ENCODE peak calls at places on chromosomes 16 and 17, in four cellular contexts. Y, Q, P and A are unnamed samples.

GRCh38 chr17:27628376-27628775 is 2.6 kb upstream of the LGALS9 start:
- DNase-seq in Y (no peak), Q (no peak), P (no peak), A (no peak)

GRCh38 chr16:81625544-81626152 is 153.4 kb upstream of the PLCG2 start:
- DNase-seq in Y (no peak), Q (no peak), P (no peak), A (no peak)

GRCh38 chr16:46950009-46950408 is 23.5 kb downstream of the DNAJA2 start:
- DNase-seq in Y (no peak), Q (no peak), P (no peak), A (no peak)

GRCh38 chr17:69918164-69918563 is 156.9 kb upstream of the KCNJ16 start:
- DNase-seq in Y (no peak), Q (no peak), P (no peak), A (no peak)

GRCh38 chr16:72689851-72690250 is 358.1 kb downstream of the ZFHX3 start:
- DNase-seq in Y (no peak), Q (no peak), P (no peak), A (no peak)

GRCh38 chr16:10932959-10933710 is 9.1 kb downstream of the DEXI start:
- DNase-seq in Y (no peak), Q (no peak), P (no peak), A (no peak)

GRCh38 chr16:66409156-66409555 is 17.9 kb upstream of the BEAN1 start:
- DNase-seq in Y (no peak), Q (no peak), P (no peak), A (no peak)

GRCh38 chr16:29916979-29917378 is 9.0 kb downstream of the KCTD13 start:
- DNase-seq in Y (no peak), Q (no peak), P (no peak), A (no peak)

GRCh38 chr17:82830249-82830661 is 9.6 kb downstream of the ZNF750 start:
- DNase-seq in Y (no peak), Q (no peak), P (no peak), A (no peak)

GRCh38 chr16:694187-694862 is 4.1 kb upstream of the WDR24 start:
- DNase-seq in Y (peak), Q (no peak), P (peak), A (no peak)

GRCh38 chr16:48165961-48166578 is 10.3 kb upstream of the ABCC12 start:
- DNase-seq in Y (no peak), Q (no peak), P (no peak), A (no peak)

GRCh38 chr16:8155275-8155674 is 435.0 kb downstream of the TMEM114 start:
- DNase-seq in Y (no peak), Q (no peak), P (no peak), A (no peak)

GRCh38 chr16:57268804-57269800 is 15.4 kb downstream of the PLLP start:
- DNase-seq in Y (peak), Q (no peak), P (no peak), A (no peak)

DNA sequence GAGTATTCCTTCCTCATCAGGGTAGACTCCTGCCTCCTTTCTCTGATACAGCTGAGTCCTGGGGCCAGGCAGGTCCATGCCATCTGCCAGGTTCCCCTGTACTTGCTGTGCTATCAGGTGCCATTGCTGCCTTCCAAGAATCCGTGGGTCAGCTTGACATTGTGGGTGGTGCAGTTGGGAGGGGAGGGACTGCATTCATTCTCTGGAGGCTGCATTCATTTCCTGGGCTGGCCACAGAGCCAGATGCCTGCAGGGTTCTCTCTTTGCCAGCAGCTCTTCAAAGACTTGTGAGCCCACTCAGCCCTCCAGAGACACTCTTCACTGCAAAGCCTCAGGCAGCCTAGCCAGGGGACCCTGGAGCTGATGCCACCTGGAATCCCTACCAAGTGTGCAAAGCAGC is 20.7 kb downstream of the ANKFN1 start:
- DNase-seq in Y (no peak), Q (no peak), P (no peak), A (no peak)
- TF ChIP-seq CEBPB in Y (no peak), Q (no peak), P (no peak), A (no peak)

GRCh38 chr17:61427567-61427966 is 24.7 kb upstream of the TBX4 start:
- DNase-seq in Y (no peak), Q (no peak), P (no peak), A (no peak)

GRCh38 chr17:61423967-61424649 is 24.5 kb downstream of the TBX2 start:
- DNase-seq in Y (no peak), Q (no peak), P (no peak), A (no peak)

GRCh38 chr17:61422869-61423268 is 23.2 kb downstream of the TBX2 start:
- DNase-seq in Y (no peak), Q (no peak), P (no peak), A (no peak)

GRCh38 chr17:61426482-61427304 is 25.5 kb upstream of the TBX4 start:
- DNase-seq in Y (no peak), Q (no peak), P (no peak), A (peak)

GRCh38 chr17:61425682-61426481 is 26.2 kb downstream of the TBX2 start:
- DNase-seq in Y (peak), Q (no peak), P (peak), A (peak)
- TF ChIP-seq CTCF in Y (peak), Q (no peak), P (peak), A (peak)

GRCh38 chr17:39867084-39867890 is 715 bp upstream of the ZPBP2 start:
- DNase-seq in Y (no peak), Q (peak), P (no peak), A (no peak)
- TF ChIP-seq EGR1 in Y (no peak), Q (no peak), P (no peak), A (no peak)

GRCh38 chr17:17525331-17525730 is 29.1 kb upstream of the RASD1 start:
- DNase-seq in Y (no peak), Q (no peak), P (no peak), A (no peak)

GRCh38 chr17:17520599-17521232 is 24.5 kb upstream of the RASD1 start:
- DNase-seq in Y (no peak), Q (no peak), P (no peak), A (no peak)

GRCh38 chr17:17524091-17524490 is 27.9 kb upstream of the RASD1 start:
- DNase-seq in Y (no peak), Q (no peak), P (no peak), A (no peak)

GRCh38 chr17:17523714-17524075 is 27.5 kb upstream of the RASD1 start:
- DNase-seq in Y (no peak), Q (no peak), P (no peak), A (no peak)

GRCh38 chr17:17523001-17523713 is 27.0 kb upstream of the RASD1 start:
- DNase-seq in Y (no peak), Q (no peak), P (no peak), A (no peak)
- TF ChIP-seq CEBPB in Y (no peak), Q (no peak), P (no peak), A (no peak)

GRCh38 chr17:57499648-57500049 is 243.3 kb downstream of the MSI2 start:
- DNase-seq in Y (peak), Q (no peak), P (no peak), A (no peak)
- TF ChIP-seq CTCF in Y (no peak), Q (no peak), P (no peak), A (peak)